ENCODE peak calls at places on chromosomes 6 and 20, in nine cellular contexts. U is astrocyte of the spinal cord; O is CD4-positive, alpha-beta memory T cell; W is T-helper 1 cell; X is DMS79; Q is ACHN; N is spleen; I is OCI-M1; P is cardiac muscle cell. Y is an unnamed sample.

GRCh38 chr20:31785089-31785488 is 34.1 kb upstream of the MYLK2 start:
- DNase-seq in W (no peak), O (no peak), N (no peak), I (no peak), X (no peak), P (no peak), U (no peak), Q (no peak), Y (no peak)

GRCh38 chr6:157469378-157469777 is 88.4 kb downstream of the ZDHHC14 start:
- DNase-seq in O (no peak), U (no peak), N (no peak), X (no peak), Q (no peak), P (peak; percentile 29), W (no peak), I (peak; percentile 71), Y (no peak)

GRCh38 chr6:27213544-27214125 is 33.9 kb upstream of the PRSS16 start:
- DNase-seq in O (no peak), Q (no peak), I (peak; percentile 83), P (peak; percentile 21), N (no peak), U (peak; percentile 49), X (no peak), W (no peak), Y (no peak)

GRCh38 chr6:25508051-25508450 is 144.0 kb upstream of the SCGN start:
- DNase-seq in O (no peak), W (no peak), P (no peak), Q (no peak), I (no peak), X (no peak), U (no peak), N (no peak), Y (no peak)

GRCh38 chr6:163120223-163120622 is 294.3 kb upstream of the QKI start:
- DNase-seq in O (no peak), X (no peak), W (no peak), U (no peak), Q (peak; percentile 6), N (no peak), I (peak; percentile 26), P (no peak), Y (no peak)

GRCh38 chr20:17833036-17833674 is 133.4 kb downstream of the BANF2 start:
- DNase-seq in N (no peak), P (peak; percentile 62), U (peak; percentile 27), W (no peak), Q (no peak), O (no peak), I (no peak), X (no peak), Y (no peak)

GRCh38 chr6:16839780-16840179 is 78.5 kb upstream of the ATXN1 start:
- DNase-seq in I (no peak), O (no peak), U (no peak), P (no peak), N (no peak), W (no peak), Q (no peak), X (no peak), Y (no peak)

GRCh38 chr6:42618686-42619085 is 54.9 kb downstream of the UBR2 start:
- DNase-seq in P (peak; percentile 2), U (peak; percentile 10), O (no peak), I (no peak), W (no peak), Q (no peak), X (no peak), N (no peak), Y (no peak)

GRCh38 chr20:14622796-14623195 is 285.4 kb upstream of the FLRT3 start:
- DNase-seq in W (no peak), I (peak; percentile 15), X (no peak), P (peak; percentile 60), Q (peak; percentile 76), U (peak; percentile 7), N (no peak), O (no peak), Y (no peak)

GRCh38 chr20:3156811-3157619 is 2.6 kb downstream of the FASTKD5 start:
- DNase-seq in W (no peak), Q (no peak), I (peak; percentile 76), P (peak; percentile 34), X (no peak), U (no peak), O (peak; percentile 62), N (no peak), Y (peak; percentile 13)

GRCh38 chr6:35090734-35091133 is 50.4 kb downstream of the TCP11 start:
- DNase-seq in I (no peak), U (no peak), X (no peak), Q (no peak), P (no peak), W (no peak), N (peak; percentile 47), O (no peak), Y (no peak)

GRCh38 chr6:41228616-41229015 is 467 bp downstream of the TREML4 start:
- DNase-seq in Q (no peak), U (no peak), O (no peak), N (no peak), W (no peak), I (peak; percentile 30), P (peak; percentile 3), X (no peak), Y (no peak)

GRCh38 chr6:134550604-134551003 is 232.7 kb upstream of the SGK1 start:
- DNase-seq in Q (peak; percentile 67), P (peak; percentile 90), O (no peak), N (no peak), W (no peak), U (peak; percentile 67), X (no peak), I (no peak), Y (no peak)

GRCh38 chr6:47209632-47210031 is 100.1 kb downstream of the TNFRSF21 start:
- DNase-seq in O (no peak), X (no peak), P (peak; percentile 83), N (no peak), I (no peak), W (no peak), Q (no peak), U (peak; percentile 45), Y (no peak)

GRCh38 chr20:23889775-23890187 is 10.2 kb upstream of the CST5 start:
- DNase-seq in W (peak; percentile 25), X (no peak), O (peak; percentile 55), N (no peak), Q (peak; percentile 35), P (peak; percentile 64), U (peak; percentile 15), I (peak; percentile 64), Y (peak; percentile 44)

GRCh38 chr20:48448601-48449384 is 379.0 kb downstream of the PREX1 start:
- DNase-seq in Q (no peak), W (no peak), I (no peak), P (no peak), U (no peak), X (no peak), N (no peak), O (no peak), Y (no peak)

GRCh38 chr6:92122746-92123145 is 1296.6 kb downstream of the EPHA7 start:
- DNase-seq in W (no peak), U (peak; percentile 2), O (no peak), I (peak; percentile 77), Q (peak; percentile 37), X (no peak), P (peak; percentile 0), N (no peak), Y (no peak)

GRCh38 chr6:37323568-37323967 is 30.2 kb upstream of the RNF8 start:
- DNase-seq in I (no peak), Q (no peak), O (no peak), X (peak; percentile 81), P (peak; percentile 37), N (no peak), W (no peak), U (peak; percentile 15), Y (no peak)

GRCh38 chr20:62623488-62624324 is 18.6 kb upstream of the SLCO4A1 start:
- DNase-seq in W (peak; percentile 69), P (peak; percentile 91), U (peak; percentile 72), O (peak; percentile 53), I (peak; percentile 95), N (peak; percentile 99), Q (peak; percentile 85), X (peak; percentile 85), Y (peak; percentile 81)

GRCh38 chr20:45968801-45969711 is 2.9 kb downstream of the ZNF335 start:
- DNase-seq in P (no peak), W (no peak), N (peak; percentile 81), O (no peak), X (no peak), Q (no peak), I (no peak), U (peak; percentile 79), Y (no peak)

GRCh38 chr6:54618597-54618996 is 228.0 kb upstream of the FAM83B start:
- DNase-seq in O (no peak), N (no peak), W (no peak), I (no peak), P (no peak), Q (no peak), U (no peak), X (no peak), Y (no peak)

GRCh38 chr6:71537717-71538116 is 249.1 kb downstream of the OGFRL1 start:
- DNase-seq in I (no peak), W (no peak), N (no peak), U (peak; percentile 27), Q (no peak), P (peak; percentile 13), X (no peak), O (no peak), Y (no peak)

GRCh38 chr6:26365633-26365995 is 616 bp downstream of the BTN3A2 start:
- DNase-seq in I (no peak), W (no peak), P (no peak), N (no peak), X (no peak), O (no peak), U (no peak), Q (no peak), Y (no peak)

GRCh38 chr20:36775196-36775595 is 1.6 kb upstream of the DSN1 start:
- DNase-seq in Q (no peak), W (no peak), I (no peak), U (no peak), N (no peak), X (no peak), P (no peak), O (no peak), Y (no peak)

GRCh38 chr6:24481449-24481848 is 7.9 kb downstream of the GPLD1 start:
- DNase-seq in W (no peak), I (no peak), O (no peak), N (no peak), U (no peak), Q (no peak), P (peak; percentile 14), X (no peak), Y (no peak)

GRCh38 chr6:25315778-25316177 is 36.6 kb downstream of the CARMIL1 start:
- DNase-seq in I (no peak), N (no peak), U (no peak), W (no peak), P (peak; percentile 53), O (no peak), X (no peak), Q (no peak), Y (no peak)

GRCh38 chr6:116366740-116367275 is 3.9 kb upstream of the DSE start:
- DNase-seq in W (no peak), X (no peak), N (no peak), I (no peak), U (no peak), Q (no peak), O (no peak), P (no peak), Y (no peak)

GRCh38 chr6:139114741-139115140 is 20.1 kb upstream of the HECA start:
- DNase-seq in U (no peak), O (no peak), W (no peak), X (no peak), I (no peak), Q (no peak), P (no peak), N (no peak), Y (no peak)

GRCh38 chr6:112037783-112038216 is 16.1 kb upstream of the CCN6 start:
- DNase-seq in Q (peak; percentile 90), N (no peak), X (no peak), P (peak; percentile 94), W (no peak), I (no peak), O (no peak), U (peak; percentile 95), Y (peak; percentile 29)